ENCODE peak calls at places on chromosomes 2 and 18, in eight cellular contexts. Q is GM23248; H is ascending aorta; P is CD8-positive, alpha-beta T cell; R is GM12865; D is NB4; C is brain microvascular endothelial cell; A is fibroblast of lung. B is an unnamed sample.

GRCh38 chr2:47073641-47074040 is 81.5 kb downstream of the STPG4 start:
- DNase-seq in Q (no peak), H (no peak), P (no peak), R (no peak), D (no peak), C (no peak), A (no peak), B (no peak)

GRCh38 chr18:46340716-46341115 is 236.5 kb downstream of the HAUS1 start:
- DNase-seq in Q (no peak), H (no peak), P (no peak), R (no peak), D (no peak), C (no peak), A (no peak), B (no peak)

GRCh38 chr2:130851624-130852382 is 15.1 kb downstream of the ARHGEF4 start:
- DNase-seq in Q (no peak), H (no peak), P (no peak), R (no peak), D (no peak), C (no peak), A (no peak), B (no peak)

GRCh38 chr2:20623241-20623640 is 27.7 kb downstream of the HS1BP3 start:
- DNase-seq in Q (no peak), H (peak), P (no peak), R (no peak), D (no peak), C (no peak), A (no peak), B (no peak)

GRCh38 chr2:236871500-236872001 is 214.1 kb upstream of the COPS8 start:
- DNase-seq in Q (peak), H (peak), P (no peak), R (no peak), D (peak), C (peak), A (peak), B (no peak)

GRCh38 chr2:165469417-165469816 is at the start of gene CSRNP3:
- DNase-seq in Q (peak), H (no peak), P (no peak), R (no peak), D (no peak), C (peak), A (peak), B (no peak)

GRCh38 chr2:150127271-150127990 is 360.0 kb downstream of the RND3 start:
- DNase-seq in Q (peak), H (no peak), P (no peak), R (peak), D (no peak), C (no peak), A (no peak), B (no peak)

GRCh38 chr2:225670111-225670974 is 270.8 kb downstream of the NYAP2 start:
- DNase-seq in Q (peak), H (no peak), P (no peak), R (no peak), D (peak), C (peak), A (peak), B (no peak)

GRCh38 chr18:47912343-47912742 is 18.1 kb downstream of the SMAD2 start:
- DNase-seq in Q (no peak), H (no peak), P (no peak), R (no peak), D (no peak), C (no peak), A (no peak), B (no peak)

GRCh38 chr2:16666453-16666801 is 793 bp upstream of the CYRIA start:
- DNase-seq in Q (no peak), H (no peak), P (no peak), R (peak), D (peak), C (peak), A (peak), B (no peak)

GRCh38 chr2:207167129-207167923 is 1.6 kb upstream of the KLF7 start:
- DNase-seq in Q (peak), H (peak), P (no peak), R (peak), D (peak), C (no peak), A (peak), B (no peak)

GRCh38 chr18:49394191-49394590 is 66.3 kb downstream of the DYM start:
- DNase-seq in Q (no peak), H (no peak), P (no peak), R (no peak), D (no peak), C (no peak), A (no peak), B (no peak)

GRCh38 chr18:49400398-49401072 is 59.9 kb downstream of the DYM start:
- DNase-seq in Q (peak), H (no peak), P (no peak), R (no peak), D (no peak), C (no peak), A (peak), B (peak)

GRCh38 chr18:49398331-49398730 is 62.1 kb downstream of the DYM start:
- DNase-seq in Q (peak), H (no peak), P (no peak), R (no peak), D (no peak), C (no peak), A (no peak), B (no peak)

GRCh38 chr18:49393011-49393410 is 67.4 kb downstream of the DYM start:
- DNase-seq in Q (no peak), H (no peak), P (no peak), R (no peak), D (no peak), C (no peak), A (no peak), B (no peak)

DNA sequence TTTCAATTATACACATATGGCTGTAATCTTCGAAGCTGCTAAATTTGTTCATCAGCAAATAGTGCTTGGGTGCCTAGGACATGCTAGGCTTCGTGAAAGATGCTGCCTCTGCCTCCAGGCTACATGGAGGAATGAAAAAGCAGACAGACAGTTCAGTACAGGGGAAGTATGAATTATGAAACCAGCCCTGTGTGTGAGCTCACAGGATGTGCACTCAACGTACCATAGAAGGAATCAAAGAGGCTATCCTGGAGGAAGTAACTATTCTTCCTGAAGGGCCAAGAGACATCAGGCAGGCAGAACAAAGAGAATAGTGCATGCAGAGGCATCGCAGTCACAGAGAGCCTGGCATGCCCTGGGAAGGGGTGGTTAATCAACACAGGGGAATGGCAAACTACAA is 61.4 kb downstream of the DYM start:
- DNase-seq in Q (no peak), H (no peak), P (no peak), R (peak), D (peak), C (peak), A (no peak), B (peak)
- H3K4me3 ChIP-seq in Q (no peak), H (no peak), P (no peak), R (no peak), D (no peak), C (no peak), A (no peak), B (no peak)

GRCh38 chr2:128903637-128904036 is 585.0 kb upstream of the HS6ST1 start:
- DNase-seq in Q (no peak), H (no peak), P (no peak), R (no peak), D (no peak), C (no peak), A (no peak), B (no peak)
- H3K4me3 ChIP-seq in Q (no peak), H (no peak), P (no peak), R (no peak), D (no peak), C (no peak), A (no peak), B (no peak)

GRCh38 chr2:36574560-36574959 is 23.4 kb downstream of the FEZ2 start:
- DNase-seq in Q (no peak), H (no peak), P (no peak), R (no peak), D (no peak), C (no peak), A (no peak), B (no peak)

GRCh38 chr2:36573165-36573564 is 24.8 kb downstream of the FEZ2 start:
- DNase-seq in Q (no peak), H (no peak), P (no peak), R (no peak), D (no peak), C (no peak), A (no peak), B (no peak)

GRCh38 chr2:36579297-36579664 is 18.7 kb downstream of the FEZ2 start:
- DNase-seq in Q (no peak), H (no peak), P (no peak), R (no peak), D (no peak), C (no peak), A (no peak), B (no peak)

GRCh38 chr2:36578343-36579296 is 19.3 kb downstream of the FEZ2 start:
- DNase-seq in Q (no peak), H (no peak), P (no peak), R (no peak), D (no peak), C (no peak), A (no peak), B (no peak)

GRCh38 chr2:36577884-36578283 is 20.1 kb downstream of the FEZ2 start:
- DNase-seq in Q (no peak), H (no peak), P (no peak), R (no peak), D (no peak), C (no peak), A (no peak), B (no peak)
- H3K4me3 ChIP-seq in Q (no peak), H (no peak), P (no peak), R (no peak), D (no peak), C (no peak), A (no peak), B (no peak)

GRCh38 chr18:76757343-76757742 is 65.0 kb upstream of the ZNF236 start:
- DNase-seq in Q (peak), H (no peak), P (no peak), R (no peak), D (no peak), C (no peak), A (peak), B (no peak)
- H3K4me3 ChIP-seq in Q (peak), H (no peak), P (no peak), R (no peak), D (no peak), C (no peak), A (no peak), B (no peak)

GRCh38 chr2:102159295-102159694 is 16.7 kb downstream of the IL1R1 start:
- DNase-seq in Q (peak), H (no peak), P (no peak), R (no peak), D (peak), C (no peak), A (no peak), B (no peak)

GRCh38 chr2:102155131-102155702 is 12.7 kb downstream of the IL1R1 start:
- DNase-seq in Q (no peak), H (no peak), P (no peak), R (no peak), D (no peak), C (no peak), A (no peak), B (no peak)

GRCh38 chr2:102155703-102156515 is 13.4 kb downstream of the IL1R1 start:
- DNase-seq in Q (peak), H (no peak), P (no peak), R (no peak), D (peak), C (no peak), A (peak), B (no peak)

GRCh38 chr2:102154364-102154763 is 11.8 kb downstream of the IL1R1 start:
- DNase-seq in Q (no peak), H (no peak), P (no peak), R (no peak), D (no peak), C (no peak), A (no peak), B (no peak)

GRCh38 chr2:102158336-102158735 is 15.8 kb downstream of the IL1R1 start:
- DNase-seq in Q (no peak), H (no peak), P (no peak), R (no peak), D (no peak), C (no peak), A (no peak), B (no peak)
- H3K4me3 ChIP-seq in Q (no peak), H (no peak), P (no peak), R (no peak), D (no peak), C (no peak), A (no peak), B (no peak)

DNA sequence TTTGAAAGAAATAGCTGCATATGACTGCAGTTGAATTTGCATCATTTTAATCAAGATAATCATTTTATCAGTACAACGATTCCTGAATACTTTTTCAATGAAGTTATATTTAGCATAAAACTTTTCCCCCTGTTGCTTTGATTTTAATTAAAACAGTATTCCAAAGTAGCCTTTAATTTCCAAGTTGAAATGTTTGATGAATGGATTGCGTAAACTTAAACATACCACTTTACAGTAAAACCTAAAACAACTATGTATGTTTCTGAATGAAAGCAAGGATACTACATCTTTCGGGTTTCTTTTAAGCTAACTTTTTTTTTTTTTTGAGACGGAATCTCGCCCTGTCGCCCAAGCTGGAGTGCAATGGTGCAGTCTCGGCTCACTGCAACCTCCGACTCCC is 1.4 kb downstream of the SPAST start:
- DNase-seq in Q (no peak), H (no peak), P (no peak), R (no peak), D (no peak), C (no peak), A (no peak), B (no peak)
- H3K4me3 ChIP-seq in Q (peak), H (peak), P (peak), R (peak), D (peak), C (peak), A (peak), B (peak)

GRCh38 chr18:57771626-57772025 is 31.5 kb downstream of the ATP8B1 start:
- DNase-seq in Q (no peak), H (peak), P (no peak), R (no peak), D (no peak), C (no peak), A (no peak), B (no peak)
- H3K4me3 ChIP-seq in Q (no peak), H (no peak), P (no peak), R (no peak), D (no peak), C (no peak), A (no peak), B (no peak)

GRCh38 chr2:221563601-221564000 is 8.5 kb downstream of the EPHA4 start:
- DNase-seq in Q (no peak), H (no peak), P (no peak), R (no peak), D (no peak), C (no peak), A (no peak), B (no peak)
- H3K4me3 ChIP-seq in Q (no peak), H (no peak), P (no peak), R (no peak), D (no peak), C (no peak), A (no peak), B (no peak)

DNA sequence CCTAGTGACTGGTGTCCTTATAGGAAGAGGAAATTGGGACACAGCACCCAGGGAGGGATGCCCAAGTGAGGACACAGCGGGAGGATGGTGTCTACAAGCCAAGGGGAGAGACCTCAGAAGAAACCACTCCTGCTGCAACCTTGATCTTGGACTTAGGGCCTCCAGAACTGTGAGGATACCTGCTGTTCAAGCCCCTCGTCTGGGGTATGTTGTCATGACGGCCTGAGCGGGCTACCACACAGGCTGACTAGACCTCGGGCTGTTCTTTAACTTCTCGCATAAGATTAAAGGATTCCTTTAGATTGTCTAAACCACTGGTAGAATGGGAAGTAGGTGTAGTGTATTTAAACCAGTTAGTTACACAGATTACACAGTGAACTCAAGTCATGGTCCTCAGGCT is 138.3 kb downstream of the ASB1 start:
- DNase-seq in Q (no peak), H (no peak), P (no peak), R (no peak), D (no peak), C (no peak), A (no peak), B (no peak)
- H3K4me3 ChIP-seq in Q (no peak), H (no peak), P (no peak), R (no peak), D (no peak), C (no peak), A (no peak), B (no peak)

B was measured in Jurkat, Clone E6-1.